ENCODE peak calls at places on chromosome 5, in four cellular contexts. D is neural crest cell, T is aorta, X is DMS 273 treated with DMSO at 0.1 percent for 48 hours. L is an unnamed sample.

GRCh38 chr5:38291355-38291754 is 33.0 kb downstream of the EGFLAM start:
- DNase-seq in T (no peak), D (no peak), X (peak; percentile 34), L (no peak)

GRCh38 chr5:59790399-59791130 is 103.0 kb downstream of the PDE4D start:
- DNase-seq in T (peak; percentile 69), X (no peak), D (no peak), L (no peak)

GRCh38 chr5:148734518-148734917 is 80.2 kb upstream of the HTR4 start:
- DNase-seq in X (no peak), D (no peak), T (no peak), L (no peak)

GRCh38 chr5:169091396-169091980 is 209.5 kb downstream of the SLIT3 start:
- DNase-seq in D (no peak), X (no peak), T (no peak), L (no peak)

GRCh38 chr5:179624841-179625271 is 1.4 kb upstream of the HNRNPH1 start:
- DNase-seq in X (no peak), D (no peak), T (peak; percentile 35), L (no peak)

GRCh38 chr5:78757269-78758053 is 108.9 kb upstream of the LHFPL2 start:
- DNase-seq in T (no peak), X (no peak), D (no peak), L (no peak)

GRCh38 chr5:72296251-72296650 is 23.8 kb downstream of the MRPS27 start:
- DNase-seq in X (peak; percentile 94), T (no peak), D (no peak), L (peak; percentile 83)

GRCh38 chr5:154271466-154271865 is 80.9 kb downstream of the GALNT10 start:
- DNase-seq in T (no peak), X (no peak), D (no peak), L (no peak)

GRCh38 chr5:138661342-138661975 is 86.3 kb upstream of the HSPA9 start:
- DNase-seq in D (no peak), T (no peak), X (no peak), L (no peak)

GRCh38 chr5:14105717-14106435 is 37.3 kb upstream of the TRIO start:
- DNase-seq in T (peak; percentile 85), X (no peak), D (no peak), L (no peak)

GRCh38 chr5:121675932-121676331 is 175.8 kb upstream of the FTMT start:
- DNase-seq in D (no peak), X (no peak), T (no peak), L (no peak)

GRCh38 chr5:1322955-1323802 is 21.7 kb downstream of the CLPTM1L start:
- DNase-seq in D (no peak), X (no peak), T (peak; percentile 74), L (no peak)

GRCh38 chr5:54678737-54679136 is 161.2 kb downstream of the SNX18 start:
- DNase-seq in D (no peak), T (no peak), X (peak; percentile 15), L (no peak)

GRCh38 chr5:139847790-139848507 is 52.3 kb downstream of the PSD2 start:
- DNase-seq in D (peak; percentile 61), X (no peak), T (peak; percentile 91), L (no peak)

GRCh38 chr5:89695371-89695770 is 714.2 kb downstream of the CETN3 start:
- DNase-seq in T (no peak), D (no peak), X (no peak), L (no peak)

GRCh38 chr5:146606838-146607237 is 90.8 kb upstream of the GPR151 start:
- DNase-seq in T (no peak), D (no peak), X (no peak), L (no peak)

GRCh38 chr5:103166704-103167103 is 46.6 kb downstream of the PPIP5K2 start:
- DNase-seq in T (no peak), D (no peak), X (no peak), L (no peak)

GRCh38 chr5:76804266-76804665 is 14.6 kb upstream of the F2RL1 start:
- DNase-seq in D (no peak), X (no peak), T (no peak), L (no peak)

GRCh38 chr5:54870251-54870650 is 115.1 kb downstream of the ESM1 start:
- DNase-seq in T (no peak), X (no peak), D (no peak), L (no peak)

GRCh38 chr5:60996368-60996767 is 51.4 kb downstream of the NDUFAF2 start:
- DNase-seq in X (no peak), D (no peak), T (no peak), L (no peak)

GRCh38 chr5:149205625-149206523 is 64.6 kb downstream of the ABLIM3 start:
- DNase-seq in D (no peak), X (no peak), T (no peak), L (no peak)

GRCh38 chr5:88875609-88876234 is 7.3 kb downstream of the MEF2C start:
- DNase-seq in D (no peak), X (peak; percentile 28), T (no peak), L (no peak)

GRCh38 chr5:30849801-30850370 is 343.6 kb upstream of the CDH6 start:
- DNase-seq in D (no peak), T (no peak), X (no peak), L (no peak)

GRCh38 chr5:180640301-180640764 is 9.1 kb downstream of the FLT4 start:
- DNase-seq in X (no peak), T (peak; percentile 70), D (no peak), L (no peak)

GRCh38 chr5:83516962-83517750 is 45.6 kb downstream of the VCAN start:
- DNase-seq in D (no peak), X (no peak), T (no peak), L (no peak)

GRCh38 chr5:3359642-3360041 is 236.0 kb upstream of the IRX1 start:
- DNase-seq in T (peak; percentile 21), X (no peak), D (no peak), L (no peak)

GRCh38 chr5:16461782-16462181 is 3.8 kb downstream of the ZNF622 start:
- DNase-seq in X (no peak), D (no peak), T (no peak), L (no peak)

GRCh38 chr5:127290019-127290945 is at the start of gene MEGF10:
- DNase-seq in D (peak; percentile 71), X (peak; percentile 16), T (peak; percentile 74), L (no peak)

GRCh38 chr5:122844136-122844915 is 1.1 kb upstream of the SNX24 start:
- DNase-seq in T (no peak), D (no peak), X (no peak), L (no peak)

GRCh38 chr5:109740329-109740728 is 50.6 kb downstream of the MAN2A1 start:
- DNase-seq in X (no peak), D (no peak), T (no peak), L (no peak)

GRCh38 chr5:79971156-79971555 is 19.9 kb downstream of the MTX3 start:
- DNase-seq in T (no peak), D (no peak), X (no peak), L (no peak)

GRCh38 chr5:112125910-112126309 is 293.2 kb downstream of the EPB41L4A start:
- DNase-seq in T (no peak), X (peak; percentile 91), D (no peak), L (no peak)

GRCh38 chr5:101390317-101390908 is 487.3 kb upstream of the ST8SIA4 start:
- DNase-seq in D (peak; percentile 36), X (no peak), T (no peak), L (no peak)

GRCh38 chr5:143056792-143057579 is 286.8 kb downstream of the ARHGAP26 start:
- DNase-seq in X (no peak), D (no peak), T (no peak), L (no peak)